ENCODE peak calls at places on chromosomes 1 and 21, in five cellular contexts. One of them, this sample, is unnamed. For H3K4me1, the result is how much of the 10 kb centered on the place peaks cover.

GRCh38 chr1:151539321-151540020 is 638 bp upstream of the TUFT1 start:
- DNase-seq in body of pancreas: peak
- DNase-seq in heart right ventricle: peak
- DNase-seq in CD4-positive, CD25-positive, alpha-beta regulatory T cell: no peak
- DNase-seq in tibial nerve: peak
- DNase-seq in this sample: peak

GRCh38 chr1:25875154-25875855 is at the start of gene PAQR7:
- DNase-seq in body of pancreas: peak
- DNase-seq in heart right ventricle: peak
- DNase-seq in CD4-positive, CD25-positive, alpha-beta regulatory T cell: peak
- DNase-seq in tibial nerve: peak
- DNase-seq in this sample: peak

GRCh38 chr21:29487154-29487553 is 188.4 kb downstream of the BACH1 start:
- DNase-seq in body of pancreas: no peak
- DNase-seq in heart right ventricle: no peak
- DNase-seq in CD4-positive, CD25-positive, alpha-beta regulatory T cell: no peak
- DNase-seq in tibial nerve: no peak
- DNase-seq in this sample: no peak

GRCh38 chr1:168428063-168428731 is 115.6 kb downstream of the XCL2 start:
- DNase-seq in body of pancreas: no peak
- DNase-seq in heart right ventricle: peak
- DNase-seq in CD4-positive, CD25-positive, alpha-beta regulatory T cell: no peak
- DNase-seq in tibial nerve: no peak
- DNase-seq in this sample: no peak

GRCh38 chr1:24704411-24705259 is 40.6 kb upstream of the CLIC4 start:
- DNase-seq in body of pancreas: no peak
- DNase-seq in heart right ventricle: no peak
- DNase-seq in CD4-positive, CD25-positive, alpha-beta regulatory T cell: no peak
- DNase-seq in tibial nerve: no peak
- DNase-seq in this sample: peak

GRCh38 chr21:42563261-42564045 is 49.8 kb downstream of the SLC37A1 start:
- DNase-seq in body of pancreas: peak
- DNase-seq in heart right ventricle: no peak
- DNase-seq in CD4-positive, CD25-positive, alpha-beta regulatory T cell: no peak
- DNase-seq in tibial nerve: no peak
- DNase-seq in this sample: no peak

GRCh38 chr1:25971044-25971881 is 26.6 kb downstream of the PAFAH2 start:
- DNase-seq in body of pancreas: no peak
- DNase-seq in heart right ventricle: no peak
- DNase-seq in CD4-positive, CD25-positive, alpha-beta regulatory T cell: peak
- DNase-seq in tibial nerve: no peak
- DNase-seq in this sample: no peak

GRCh38 chr21:44870748-44871495 is 2.6 kb downstream of the PTTG1IP start:
- DNase-seq in body of pancreas: peak
- DNase-seq in heart right ventricle: peak
- DNase-seq in CD4-positive, CD25-positive, alpha-beta regulatory T cell: no peak
- DNase-seq in tibial nerve: peak
- DNase-seq in this sample: no peak

GRCh38 chr1:117020526-117021156 is 19.1 kb downstream of the CD101 start:
- DNase-seq in body of pancreas: no peak
- DNase-seq in heart right ventricle: no peak
- DNase-seq in CD4-positive, CD25-positive, alpha-beta regulatory T cell: no peak
- DNase-seq in tibial nerve: no peak
- DNase-seq in this sample: no peak

GRCh38 chr1:85274969-85275453 is 1.4 kb downstream of the BCL10 start:
- DNase-seq in body of pancreas: no peak
- DNase-seq in heart right ventricle: no peak
- DNase-seq in CD4-positive, CD25-positive, alpha-beta regulatory T cell: no peak
- DNase-seq in tibial nerve: no peak
- DNase-seq in this sample: peak

GRCh38 chr1:203172184-203173115 is 3.2 kb downstream of the MYBPH start:
- DNase-seq in body of pancreas: peak
- DNase-seq in heart right ventricle: peak
- DNase-seq in CD4-positive, CD25-positive, alpha-beta regulatory T cell: peak
- DNase-seq in tibial nerve: no peak
- DNase-seq in this sample: peak

GRCh38 chr1:14980801-14981200 is 172.7 kb upstream of the TMEM51 start:
- DNase-seq in body of pancreas: no peak
- DNase-seq in heart right ventricle: no peak
- DNase-seq in CD4-positive, CD25-positive, alpha-beta regulatory T cell: no peak
- DNase-seq in tibial nerve: no peak
- DNase-seq in this sample: no peak

GRCh38 chr21:44281801-44282200 is 3.9 kb upstream of the AIRE start:
- DNase-seq in body of pancreas: peak
- DNase-seq in heart right ventricle: no peak
- DNase-seq in CD4-positive, CD25-positive, alpha-beta regulatory T cell: no peak
- DNase-seq in tibial nerve: no peak
- DNase-seq in this sample: no peak

GRCh38 chr1:172265905-172266304 is 154.6 kb upstream of the C1orf105 start:
- DNase-seq in body of pancreas: no peak
- DNase-seq in heart right ventricle: no peak
- DNase-seq in CD4-positive, CD25-positive, alpha-beta regulatory T cell: no peak
- DNase-seq in tibial nerve: no peak
- DNase-seq in this sample: no peak

GRCh38 chr1:226248091-226248490 is 24.6 kb downstream of the MIXL1 start:
- DNase-seq in body of pancreas: no peak
- DNase-seq in heart right ventricle: no peak
- DNase-seq in CD4-positive, CD25-positive, alpha-beta regulatory T cell: no peak
- DNase-seq in tibial nerve: no peak
- DNase-seq in this sample: no peak

GRCh38 chr1:202760589-202760988 is 47.6 kb downstream of the KDM5B start:
- DNase-seq in body of pancreas: no peak
- DNase-seq in heart right ventricle: no peak
- DNase-seq in CD4-positive, CD25-positive, alpha-beta regulatory T cell: no peak
- DNase-seq in tibial nerve: no peak
- DNase-seq in this sample: no peak

GRCh38 chr1:31642366-31642765 is 2.3 kb downstream of the PEF1 start:
- DNase-seq in body of pancreas: no peak
- DNase-seq in heart right ventricle: no peak
- DNase-seq in CD4-positive, CD25-positive, alpha-beta regulatory T cell: no peak
- DNase-seq in tibial nerve: no peak
- DNase-seq in this sample: no peak
- H3K4me1 ChIP-seq in body of pancreas: half or more
- H3K4me1 ChIP-seq in heart right ventricle: half or more
- H3K4me1 ChIP-seq in CD4-positive, CD25-positive, alpha-beta regulatory T cell: under half
- H3K4me1 ChIP-seq in tibial nerve: under half
- H3K4me1 ChIP-seq in this sample: under half

GRCh38 chr1:111289371-111289770 is 1.3 kb upstream of the CHIA start:
- DNase-seq in body of pancreas: no peak
- DNase-seq in heart right ventricle: no peak
- DNase-seq in CD4-positive, CD25-positive, alpha-beta regulatory T cell: no peak
- DNase-seq in tibial nerve: no peak
- DNase-seq in this sample: no peak
- H3K27ac ChIP-seq in body of pancreas: no peak
- H3K27ac ChIP-seq in heart right ventricle: no peak
- H3K27ac ChIP-seq in CD4-positive, CD25-positive, alpha-beta regulatory T cell: no peak
- H3K27ac ChIP-seq in tibial nerve: no peak
- H3K27ac ChIP-seq in this sample: no peak

GRCh38 chr1:160370561-160371345 is 3.9 kb downstream of the NHLH1 start:
- DNase-seq in body of pancreas: no peak
- DNase-seq in heart right ventricle: no peak
- DNase-seq in CD4-positive, CD25-positive, alpha-beta regulatory T cell: no peak
- DNase-seq in tibial nerve: no peak
- DNase-seq in this sample: no peak
- H3K4me3 ChIP-seq in body of pancreas: no peak
- H3K4me3 ChIP-seq in heart right ventricle: no peak
- H3K4me3 ChIP-seq in CD4-positive, CD25-positive, alpha-beta regulatory T cell: no peak
- H3K4me3 ChIP-seq in tibial nerve: no peak
- H3K4me3 ChIP-seq in this sample: no peak

GRCh38 chr1:11793819-11794218 is 11.9 kb downstream of the MTHFR start:
- DNase-seq in body of pancreas: no peak
- DNase-seq in heart right ventricle: no peak
- DNase-seq in CD4-positive, CD25-positive, alpha-beta regulatory T cell: no peak
- DNase-seq in tibial nerve: no peak
- DNase-seq in this sample: no peak
- H3K4me1 ChIP-seq in body of pancreas: under half
- H3K4me1 ChIP-seq in heart right ventricle: half or more
- H3K4me1 ChIP-seq in CD4-positive, CD25-positive, alpha-beta regulatory T cell: under half
- H3K4me1 ChIP-seq in tibial nerve: under half
- H3K4me1 ChIP-seq in this sample: under half

GRCh38 chr1:81213279-81213678 is 587.5 kb upstream of the ADGRL2 start:
- DNase-seq in body of pancreas: no peak
- DNase-seq in heart right ventricle: no peak
- DNase-seq in CD4-positive, CD25-positive, alpha-beta regulatory T cell: no peak
- DNase-seq in tibial nerve: no peak
- DNase-seq in this sample: no peak
- H3K27ac ChIP-seq in body of pancreas: no peak
- H3K27ac ChIP-seq in heart right ventricle: no peak
- H3K27ac ChIP-seq in CD4-positive, CD25-positive, alpha-beta regulatory T cell: no peak
- H3K27ac ChIP-seq in tibial nerve: no peak
- H3K27ac ChIP-seq in this sample: no peak

GRCh38 chr1:150486966-150487762 is at the start of gene TARS2:
- DNase-seq in body of pancreas: peak
- DNase-seq in heart right ventricle: peak
- DNase-seq in CD4-positive, CD25-positive, alpha-beta regulatory T cell: peak
- DNase-seq in tibial nerve: peak
- DNase-seq in this sample: peak
- H3K4me3 ChIP-seq in body of pancreas: peak
- H3K4me3 ChIP-seq in heart right ventricle: peak
- H3K4me3 ChIP-seq in CD4-positive, CD25-positive, alpha-beta regulatory T cell: peak
- H3K4me3 ChIP-seq in tibial nerve: peak
- H3K4me3 ChIP-seq in this sample: peak

GRCh38 chr1:38291906-38292521 is 245.4 kb upstream of the POU3F1 start:
- DNase-seq in body of pancreas: no peak
- DNase-seq in heart right ventricle: no peak
- DNase-seq in CD4-positive, CD25-positive, alpha-beta regulatory T cell: no peak
- DNase-seq in tibial nerve: no peak
- DNase-seq in this sample: no peak
- H3K4me1 ChIP-seq in body of pancreas: under half
- H3K4me1 ChIP-seq in heart right ventricle: under half
- H3K4me1 ChIP-seq in CD4-positive, CD25-positive, alpha-beta regulatory T cell: under half
- H3K4me1 ChIP-seq in tibial nerve: under half
- H3K4me1 ChIP-seq in this sample: under half

GRCh38 chr1:206496131-206496793 is 11.1 kb upstream of the RASSF5 start:
- DNase-seq in body of pancreas: peak
- DNase-seq in heart right ventricle: peak
- DNase-seq in CD4-positive, CD25-positive, alpha-beta regulatory T cell: no peak
- DNase-seq in tibial nerve: no peak
- DNase-seq in this sample: no peak

GRCh38 chr1:206495011-206495461 is 12.3 kb upstream of the RASSF5 start:
- DNase-seq in body of pancreas: peak
- DNase-seq in heart right ventricle: no peak
- DNase-seq in CD4-positive, CD25-positive, alpha-beta regulatory T cell: no peak
- DNase-seq in tibial nerve: no peak
- DNase-seq in this sample: no peak

GRCh38 chr1:206497774-206498173 is 9.6 kb upstream of the RASSF5 start:
- DNase-seq in body of pancreas: no peak
- DNase-seq in heart right ventricle: no peak
- DNase-seq in CD4-positive, CD25-positive, alpha-beta regulatory T cell: no peak
- DNase-seq in tibial nerve: no peak
- DNase-seq in this sample: no peak

GRCh38 chr1:206497363-206497762 is 10.0 kb upstream of the RASSF5 start:
- DNase-seq in body of pancreas: no peak
- DNase-seq in heart right ventricle: no peak
- DNase-seq in CD4-positive, CD25-positive, alpha-beta regulatory T cell: no peak
- DNase-seq in tibial nerve: no peak
- DNase-seq in this sample: no peak

GRCh38 chr1:206495493-206496046 is 11.8 kb upstream of the RASSF5 start:
- DNase-seq in body of pancreas: no peak
- DNase-seq in heart right ventricle: no peak
- DNase-seq in CD4-positive, CD25-positive, alpha-beta regulatory T cell: no peak
- DNase-seq in tibial nerve: no peak
- DNase-seq in this sample: no peak
- H3K27ac ChIP-seq in body of pancreas: peak
- H3K27ac ChIP-seq in heart right ventricle: peak
- H3K27ac ChIP-seq in CD4-positive, CD25-positive, alpha-beta regulatory T cell: no peak
- H3K27ac ChIP-seq in tibial nerve: peak
- H3K27ac ChIP-seq in this sample: no peak

This sample was measured in SJSA1.